ENCODE peak calls at places on chromosomes 4 and X, in ten cellular contexts. One of them, this sample, is unnamed.

GRCh38 chrX:54641530-54641929 is 111.5 kb downstream of the GNL3L start:
- DNase-seq in IMR-90: no peak
- DNase-seq in tibial nerve: no peak
- DNase-seq in heart left ventricle: no peak
- DNase-seq in H9: peak; percentile 37
- DNase-seq in fibroblast of lung: no peak
- DNase-seq in esophagus squamous epithelium: no peak
- DNase-seq in PC-9: no peak
- DNase-seq in cardiac muscle cell: no peak
- DNase-seq in CD8-positive, alpha-beta memory T cell: no peak
- DNase-seq in this sample: no peak

GRCh38 chrX:103017542-103017941 is 46.4 kb downstream of the BEX1 start:
- DNase-seq in IMR-90: no peak
- DNase-seq in tibial nerve: no peak
- DNase-seq in heart left ventricle: no peak
- DNase-seq in H9: no peak
- DNase-seq in fibroblast of lung: no peak
- DNase-seq in esophagus squamous epithelium: no peak
- DNase-seq in PC-9: no peak
- DNase-seq in cardiac muscle cell: no peak
- DNase-seq in CD8-positive, alpha-beta memory T cell: no peak
- DNase-seq in this sample: no peak

GRCh38 chrX:118392726-118393125 is 46.8 kb downstream of the WDR44 start:
- DNase-seq in IMR-90: peak; percentile 37
- DNase-seq in tibial nerve: no peak
- DNase-seq in heart left ventricle: no peak
- DNase-seq in H9: no peak
- DNase-seq in fibroblast of lung: peak; percentile 44
- DNase-seq in esophagus squamous epithelium: no peak
- DNase-seq in PC-9: no peak
- DNase-seq in cardiac muscle cell: peak; percentile 3
- DNase-seq in CD8-positive, alpha-beta memory T cell: no peak
- DNase-seq in this sample: no peak

GRCh38 chrX:68433155-68433980 is at the start of gene OPHN1:
- DNase-seq in IMR-90: peak; percentile 74
- DNase-seq in tibial nerve: peak; percentile 59
- DNase-seq in heart left ventricle: peak; percentile 83
- DNase-seq in H9: peak; percentile 82
- DNase-seq in fibroblast of lung: peak; percentile 77
- DNase-seq in esophagus squamous epithelium: no peak
- DNase-seq in PC-9: peak; percentile 83
- DNase-seq in cardiac muscle cell: peak; percentile 86
- DNase-seq in CD8-positive, alpha-beta memory T cell: no peak
- DNase-seq in this sample: no peak

GRCh38 chrX:128436397-128437103 is 384.3 kb upstream of the ACTRT1 start:
- DNase-seq in IMR-90: no peak
- DNase-seq in tibial nerve: no peak
- DNase-seq in heart left ventricle: no peak
- DNase-seq in H9: no peak
- DNase-seq in fibroblast of lung: no peak
- DNase-seq in esophagus squamous epithelium: no peak
- DNase-seq in PC-9: no peak
- DNase-seq in cardiac muscle cell: no peak
- DNase-seq in CD8-positive, alpha-beta memory T cell: no peak
- DNase-seq in this sample: no peak

GRCh38 chr4:52946811-52947210 is 84.7 kb downstream of the RASL11B start:
- DNase-seq in IMR-90: no peak
- DNase-seq in tibial nerve: no peak
- DNase-seq in heart left ventricle: peak; percentile 65
- DNase-seq in H9: no peak
- DNase-seq in fibroblast of lung: no peak
- DNase-seq in esophagus squamous epithelium: no peak
- DNase-seq in PC-9: no peak
- DNase-seq in cardiac muscle cell: no peak
- DNase-seq in CD8-positive, alpha-beta memory T cell: no peak
- DNase-seq in this sample: no peak

GRCh38 chr4:175298119-175298518 is 380.0 kb downstream of the ADAM29 start:
- DNase-seq in IMR-90: peak; percentile 74
- DNase-seq in tibial nerve: no peak
- DNase-seq in heart left ventricle: no peak
- DNase-seq in H9: no peak
- DNase-seq in fibroblast of lung: peak; percentile 59
- DNase-seq in esophagus squamous epithelium: no peak
- DNase-seq in PC-9: no peak
- DNase-seq in cardiac muscle cell: no peak
- DNase-seq in CD8-positive, alpha-beta memory T cell: no peak
- DNase-seq in this sample: no peak

GRCh38 chr4:153521995-153522799 is 56.0 kb downstream of the TMEM131L start:
- DNase-seq in IMR-90: no peak
- DNase-seq in tibial nerve: no peak
- DNase-seq in heart left ventricle: no peak
- DNase-seq in H9: peak; percentile 61
- DNase-seq in fibroblast of lung: no peak
- DNase-seq in esophagus squamous epithelium: no peak
- DNase-seq in PC-9: no peak
- DNase-seq in cardiac muscle cell: no peak
- DNase-seq in CD8-positive, alpha-beta memory T cell: peak; percentile 40
- DNase-seq in this sample: peak; percentile 22

GRCh38 chr4:52076731-52077130 is 25.6 kb downstream of the SPATA18 start:
- DNase-seq in IMR-90: no peak
- DNase-seq in tibial nerve: no peak
- DNase-seq in heart left ventricle: peak; percentile 20
- DNase-seq in H9: peak; percentile 76
- DNase-seq in fibroblast of lung: no peak
- DNase-seq in esophagus squamous epithelium: no peak
- DNase-seq in PC-9: no peak
- DNase-seq in cardiac muscle cell: peak; percentile 21
- DNase-seq in CD8-positive, alpha-beta memory T cell: no peak
- DNase-seq in this sample: no peak

GRCh38 chrX:78548012-78548411 is 111.1 kb downstream of the RTL3 start:
- DNase-seq in IMR-90: peak; percentile 26
- DNase-seq in tibial nerve: no peak
- DNase-seq in heart left ventricle: no peak
- DNase-seq in H9: no peak
- DNase-seq in fibroblast of lung: peak; percentile 0
- DNase-seq in esophagus squamous epithelium: no peak
- DNase-seq in PC-9: no peak
- DNase-seq in cardiac muscle cell: no peak
- DNase-seq in CD8-positive, alpha-beta memory T cell: no peak
- DNase-seq in this sample: no peak

GRCh38 chr4:86653237-86653865 is 59.2 kb downstream of the PTPN13 start:
- DNase-seq in IMR-90: no peak
- DNase-seq in tibial nerve: no peak
- DNase-seq in heart left ventricle: no peak
- DNase-seq in H9: no peak
- DNase-seq in fibroblast of lung: no peak
- DNase-seq in esophagus squamous epithelium: no peak
- DNase-seq in PC-9: no peak
- DNase-seq in cardiac muscle cell: no peak
- DNase-seq in CD8-positive, alpha-beta memory T cell: no peak
- DNase-seq in this sample: no peak

GRCh38 chrX:143634701-143635442 is 1.0 kb downstream of the SLITRK4 start:
- DNase-seq in IMR-90: no peak
- DNase-seq in tibial nerve: no peak
- DNase-seq in heart left ventricle: no peak
- DNase-seq in H9: peak; percentile 40
- DNase-seq in fibroblast of lung: no peak
- DNase-seq in esophagus squamous epithelium: no peak
- DNase-seq in PC-9: no peak
- DNase-seq in cardiac muscle cell: peak; percentile 51
- DNase-seq in CD8-positive, alpha-beta memory T cell: no peak
- DNase-seq in this sample: no peak

GRCh38 chr4:56286763-56287162 is 100.5 kb downstream of the AASDH start:
- DNase-seq in IMR-90: no peak
- DNase-seq in tibial nerve: no peak
- DNase-seq in heart left ventricle: no peak
- DNase-seq in H9: no peak
- DNase-seq in fibroblast of lung: no peak
- DNase-seq in esophagus squamous epithelium: no peak
- DNase-seq in PC-9: no peak
- DNase-seq in cardiac muscle cell: peak; percentile 34
- DNase-seq in CD8-positive, alpha-beta memory T cell: no peak
- DNase-seq in this sample: no peak

GRCh38 chr4:110359076-110359475 is 116.9 kb upstream of the ENPEP start:
- DNase-seq in IMR-90: no peak
- DNase-seq in tibial nerve: no peak
- DNase-seq in heart left ventricle: no peak
- DNase-seq in H9: no peak
- DNase-seq in fibroblast of lung: no peak
- DNase-seq in esophagus squamous epithelium: no peak
- DNase-seq in PC-9: no peak
- DNase-seq in cardiac muscle cell: no peak
- DNase-seq in CD8-positive, alpha-beta memory T cell: no peak
- DNase-seq in this sample: no peak

GRCh38 chrX:46904626-46905025 is 7.6 kb upstream of the JADE3 start:
- DNase-seq in IMR-90: no peak
- DNase-seq in tibial nerve: no peak
- DNase-seq in heart left ventricle: no peak
- DNase-seq in H9: no peak
- DNase-seq in fibroblast of lung: no peak
- DNase-seq in esophagus squamous epithelium: no peak
- DNase-seq in PC-9: no peak
- DNase-seq in cardiac muscle cell: no peak
- DNase-seq in CD8-positive, alpha-beta memory T cell: no peak
- DNase-seq in this sample: no peak

GRCh38 chr4:142614621-142615323 is 231.3 kb downstream of the INPP4B start:
- DNase-seq in IMR-90: peak; percentile 68
- DNase-seq in tibial nerve: no peak
- DNase-seq in heart left ventricle: no peak
- DNase-seq in H9: no peak
- DNase-seq in fibroblast of lung: peak; percentile 31
- DNase-seq in esophagus squamous epithelium: no peak
- DNase-seq in PC-9: peak; percentile 54
- DNase-seq in cardiac muscle cell: no peak
- DNase-seq in CD8-positive, alpha-beta memory T cell: no peak
- DNase-seq in this sample: no peak
- H3K9me3 ChIP-seq in IMR-90: no peaks in the 10 kb centered on the region
- H3K9me3 ChIP-seq in tibial nerve: no peaks in the 10 kb centered on the region
- H3K9me3 ChIP-seq in heart left ventricle: no peaks in the 10 kb centered on the region
- H3K9me3 ChIP-seq in H9: no peaks in the 10 kb centered on the region
- H3K9me3 ChIP-seq in fibroblast of lung: no peaks in the 10 kb centered on the region
- H3K9me3 ChIP-seq in esophagus squamous epithelium: no peaks in the 10 kb centered on the region
- H3K9me3 ChIP-seq in PC-9: peaks cover 9% of the 10 kb centered on the region
- H3K9me3 ChIP-seq in cardiac muscle cell: no peaks in the 10 kb centered on the region
- H3K9me3 ChIP-seq in CD8-positive, alpha-beta memory T cell: no peaks in the 10 kb centered on the region
- H3K9me3 ChIP-seq in this sample: peaks cover 26% of the 10 kb centered on the region

DNA sequence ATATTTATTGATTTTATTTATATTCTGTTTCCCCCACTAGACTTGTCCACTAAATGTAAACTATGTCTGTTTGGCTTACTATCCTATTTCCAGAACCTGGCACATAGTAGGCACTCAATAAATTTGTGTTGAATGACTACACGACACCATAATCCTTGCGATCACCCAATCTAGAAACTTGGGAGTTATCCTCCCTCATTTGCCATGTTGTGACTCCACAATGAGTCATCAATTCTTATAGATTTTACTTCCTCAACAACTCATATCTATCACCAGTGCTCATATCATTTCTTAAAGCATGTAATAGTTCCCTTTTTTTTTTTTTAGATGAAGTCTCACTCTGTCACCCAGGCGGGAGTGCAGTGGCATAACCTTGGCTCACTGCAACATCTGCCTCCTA is 39.9 kb upstream of the VAMP7 start:
- DNase-seq in IMR-90: no peak
- DNase-seq in tibial nerve: no peak
- DNase-seq in heart left ventricle: no peak
- DNase-seq in H9: no peak
- DNase-seq in fibroblast of lung: no peak
- DNase-seq in esophagus squamous epithelium: no peak
- DNase-seq in PC-9: no peak
- DNase-seq in cardiac muscle cell: no peak
- DNase-seq in CD8-positive, alpha-beta memory T cell: no peak
- DNase-seq in this sample: no peak
- H3K9me3 ChIP-seq in IMR-90: no peaks in the 10 kb centered on the region
- H3K9me3 ChIP-seq in tibial nerve: no peaks in the 10 kb centered on the region
- H3K9me3 ChIP-seq in heart left ventricle: no peaks in the 10 kb centered on the region
- H3K9me3 ChIP-seq in H9: peaks cover 19% of the 10 kb centered on the region
- H3K9me3 ChIP-seq in fibroblast of lung: no peaks in the 10 kb centered on the region
- H3K9me3 ChIP-seq in esophagus squamous epithelium: peaks cover 7% of the 10 kb centered on the region
- H3K9me3 ChIP-seq in PC-9: no peaks in the 10 kb centered on the region
- H3K9me3 ChIP-seq in cardiac muscle cell: no peaks in the 10 kb centered on the region
- H3K9me3 ChIP-seq in CD8-positive, alpha-beta memory T cell: no peaks in the 10 kb centered on the region
- H3K9me3 ChIP-seq in this sample: no peaks in the 10 kb centered on the region

GRCh38 chr4:337143-337931 is at the start of gene ZNF141:
- DNase-seq in IMR-90: peak; percentile 96
- DNase-seq in tibial nerve: peak; percentile 96
- DNase-seq in heart left ventricle: peak; percentile 98
- DNase-seq in H9: peak; percentile 98
- DNase-seq in fibroblast of lung: peak; percentile 99
- DNase-seq in esophagus squamous epithelium: peak; percentile 86
- DNase-seq in PC-9: peak; percentile 80
- DNase-seq in cardiac muscle cell: peak; percentile 99
- DNase-seq in CD8-positive, alpha-beta memory T cell: peak; percentile 89
- DNase-seq in this sample: peak; percentile 69
- H3K9me3 ChIP-seq in IMR-90: peaks cover 18% of the 10 kb centered on the region
- H3K9me3 ChIP-seq in tibial nerve: no peaks in the 10 kb centered on the region
- H3K9me3 ChIP-seq in heart left ventricle: no peaks in the 10 kb centered on the region
- H3K9me3 ChIP-seq in H9: no peaks in the 10 kb centered on the region
- H3K9me3 ChIP-seq in fibroblast of lung: no peaks in the 10 kb centered on the region
- H3K9me3 ChIP-seq in esophagus squamous epithelium: peaks cover 23% of the 10 kb centered on the region
- H3K9me3 ChIP-seq in PC-9: no peaks in the 10 kb centered on the region
- H3K9me3 ChIP-seq in cardiac muscle cell: no peaks in the 10 kb centered on the region
- H3K9me3 ChIP-seq in CD8-positive, alpha-beta memory T cell: peaks cover 24% of the 10 kb centered on the region
- H3K9me3 ChIP-seq in this sample: peaks cover 12% of the 10 kb centered on the region

GRCh38 chrX:56130013-56130412 is 102.1 kb upstream of the KLF8 start:
- DNase-seq in IMR-90: no peak
- DNase-seq in tibial nerve: no peak
- DNase-seq in heart left ventricle: no peak
- DNase-seq in H9: no peak
- DNase-seq in fibroblast of lung: no peak
- DNase-seq in esophagus squamous epithelium: no peak
- DNase-seq in PC-9: no peak
- DNase-seq in cardiac muscle cell: no peak
- DNase-seq in CD8-positive, alpha-beta memory T cell: no peak
- DNase-seq in this sample: no peak

GRCh38 chrX:56130436-56130835 is 101.7 kb upstream of the KLF8 start:
- DNase-seq in IMR-90: no peak
- DNase-seq in tibial nerve: no peak
- DNase-seq in heart left ventricle: no peak
- DNase-seq in H9: no peak
- DNase-seq in fibroblast of lung: no peak
- DNase-seq in esophagus squamous epithelium: no peak
- DNase-seq in PC-9: no peak
- DNase-seq in cardiac muscle cell: no peak
- DNase-seq in CD8-positive, alpha-beta memory T cell: no peak
- DNase-seq in this sample: no peak
- H3K9me3 ChIP-seq in IMR-90: peaks cover 2% of the 10 kb centered on the region
- H3K9me3 ChIP-seq in tibial nerve: no peaks in the 10 kb centered on the region
- H3K9me3 ChIP-seq in heart left ventricle: peaks cover 8% of the 10 kb centered on the region
- H3K9me3 ChIP-seq in H9: peaks cover 19% of the 10 kb centered on the region
- H3K9me3 ChIP-seq in fibroblast of lung: no peaks in the 10 kb centered on the region
- H3K9me3 ChIP-seq in esophagus squamous epithelium: peaks cover 5% of the 10 kb centered on the region
- H3K9me3 ChIP-seq in PC-9: no peaks in the 10 kb centered on the region
- H3K9me3 ChIP-seq in cardiac muscle cell: no peaks in the 10 kb centered on the region
- H3K9me3 ChIP-seq in CD8-positive, alpha-beta memory T cell: no peaks in the 10 kb centered on the region
- H3K9me3 ChIP-seq in this sample: no peaks in the 10 kb centered on the region

GRCh38 chrX:20019672-20020365 is 29.0 kb upstream of the BCLAF3 start:
- DNase-seq in IMR-90: no peak
- DNase-seq in tibial nerve: no peak
- DNase-seq in heart left ventricle: peak; percentile 57
- DNase-seq in H9: no peak
- DNase-seq in fibroblast of lung: no peak
- DNase-seq in esophagus squamous epithelium: no peak
- DNase-seq in PC-9: no peak
- DNase-seq in cardiac muscle cell: no peak
- DNase-seq in CD8-positive, alpha-beta memory T cell: no peak
- DNase-seq in this sample: no peak
- H3K9me3 ChIP-seq in IMR-90: peaks cover 12% of the 10 kb centered on the region
- H3K9me3 ChIP-seq in tibial nerve: peaks cover 3% of the 10 kb centered on the region
- H3K9me3 ChIP-seq in heart left ventricle: peaks cover 19% of the 10 kb centered on the region
- H3K9me3 ChIP-seq in H9: peaks cover 62% of the 10 kb centered on the region
- H3K9me3 ChIP-seq in fibroblast of lung: no peaks in the 10 kb centered on the region
- H3K9me3 ChIP-seq in esophagus squamous epithelium: no peaks in the 10 kb centered on the region
- H3K9me3 ChIP-seq in PC-9: no peaks in the 10 kb centered on the region
- H3K9me3 ChIP-seq in cardiac muscle cell: no peaks in the 10 kb centered on the region
- H3K9me3 ChIP-seq in CD8-positive, alpha-beta memory T cell: no peaks in the 10 kb centered on the region
- H3K9me3 ChIP-seq in this sample: no peaks in the 10 kb centered on the region